ENCODE peak calls at places on chromosomes 2 and 18, in nine cellular contexts. B, S, H, Z, E, M, R, K and O are unnamed samples.

GRCh38 chr18:36176739-36177138 is 10.6 kb upstream of the MOCOS start:
- DNase-seq in K (no peak), S (no peak), M (no peak), R (no peak), Z (peak; percentile 95), E (no peak), H (no peak), B (no peak), O (no peak)

GRCh38 chr2:158713523-158714138 is 81.5 kb upstream of the DAPL1 start:
- DNase-seq in Z (peak; percentile 26), B (no peak), R (no peak), E (peak; percentile 23), K (no peak), M (no peak), H (no peak), S (no peak), O (no peak)

GRCh38 chr2:135914485-135914884 is 38.2 kb upstream of the MCM6 start:
- DNase-seq in H (no peak), E (peak; percentile 65), Z (no peak), B (no peak), S (no peak), R (no peak), K (no peak), M (no peak), O (no peak)

GRCh38 chr2:38648107-38648761 is 17.7 kb upstream of the GALM start:
- DNase-seq in Z (no peak), E (peak; percentile 7), H (no peak), M (no peak), B (peak; percentile 58), K (no peak), R (no peak), S (no peak), O (peak; percentile 27)

GRCh38 chr2:233387667-233388528 is 33.6 kb downstream of the DGKD start:
- DNase-seq in R (no peak), Z (peak; percentile 94), S (no peak), K (no peak), M (no peak), B (no peak), H (no peak), E (no peak), O (peak; percentile 94)

GRCh38 chr2:236169741-236170654 is 1.8 kb upstream of the GBX2 start:
- DNase-seq in B (no peak), R (no peak), S (peak; percentile 58), M (peak; percentile 76), E (no peak), K (peak; percentile 48), Z (no peak), H (no peak), O (peak; percentile 87)

GRCh38 chr2:128187032-128187654 is 96.1 kb downstream of the UGGT1 start:
- DNase-seq in R (no peak), E (peak; percentile 27), B (no peak), Z (peak; percentile 81), S (no peak), M (peak; percentile 7), K (no peak), H (no peak), O (peak; percentile 74)

GRCh38 chr2:237701033-237701858 is 73.9 kb downstream of the LRRFIP1 start:
- DNase-seq in R (no peak), E (no peak), S (peak; percentile 15), Z (no peak), B (no peak), H (no peak), K (no peak), M (no peak), O (no peak)

GRCh38 chr2:107582487-107582886 is 244.2 kb upstream of the RGPD4 start:
- DNase-seq in S (no peak), B (no peak), Z (no peak), M (no peak), R (no peak), H (no peak), E (peak; percentile 6), K (no peak), O (no peak)

DNA sequence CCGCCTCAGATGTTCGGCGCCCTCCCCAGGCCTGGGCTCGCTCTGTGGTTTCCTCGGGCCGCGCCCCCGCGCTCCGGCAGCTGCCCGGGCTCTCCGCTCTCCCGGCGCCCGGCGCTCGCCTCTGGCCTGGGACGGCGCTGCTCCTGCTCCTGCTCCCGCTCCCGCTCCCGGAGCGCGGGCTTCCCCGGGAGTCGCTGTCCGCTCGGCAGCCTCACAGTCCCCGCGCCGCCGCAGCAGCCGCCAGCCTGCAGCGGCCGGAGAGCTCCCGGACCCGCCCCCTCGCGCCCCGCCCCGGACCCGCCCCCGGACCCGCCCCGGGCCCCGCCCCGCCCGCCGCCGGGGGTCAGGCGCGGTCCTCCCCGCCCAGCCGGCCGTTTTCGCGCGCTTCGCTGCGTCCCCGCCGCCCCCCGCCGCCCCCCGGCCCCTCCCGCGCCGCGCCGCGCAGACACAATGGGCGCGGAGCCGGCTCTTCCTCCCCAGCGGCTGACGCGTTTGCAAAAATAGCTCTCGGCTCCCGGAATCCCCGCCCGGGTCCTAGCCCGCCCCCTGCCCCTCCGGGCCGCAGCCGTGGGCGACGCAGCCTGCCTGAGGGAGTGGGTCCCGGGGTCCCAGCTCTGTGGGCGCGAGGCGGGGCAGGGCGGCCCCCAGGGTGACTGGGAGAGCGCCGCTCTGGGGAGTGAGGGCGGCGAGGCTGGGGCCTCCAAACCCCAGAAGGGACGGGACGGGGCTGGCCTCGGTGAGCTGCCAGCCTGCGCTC is at the start of gene ARL4C:
- DNase-seq in K (peak; percentile 77), E (peak; percentile 57), Z (peak; percentile 73), B (peak; percentile 71), H (no peak), R (no peak), S (peak; percentile 78), M (peak; percentile 94), O (peak; percentile 99)
- H2AFZ ChIP-seq in K (peak within 1 kb of the TSS; percentile 86), E (peak within 1 kb of the TSS; percentile 70), Z (peak within 1 kb of the TSS; percentile 69), B (no peak within 1 kb of the TSS), H (no peak within 1 kb of the TSS), R (peak within 1 kb of the TSS; percentile 27), S (peak within 1 kb of the TSS; percentile 90), M (peak within 1 kb of the TSS; percentile 74), O (peak within 1 kb of the TSS; percentile 74)

GRCh38 chr18:70245941-70246537 is 40.6 kb upstream of the RTTN start:
- DNase-seq in M (no peak), Z (peak; percentile 11), R (no peak), H (no peak), K (no peak), E (no peak), S (no peak), B (no peak), O (no peak)
- H2AFZ ChIP-seq in M (peak overlapping the region; percentile 38), Z (peak overlapping the region; percentile 68), R (no peak overlapping the region), H (no peak overlapping the region), K (peak overlapping the region; percentile 81), E (no peak overlapping the region), S (no peak overlapping the region), B (no peak overlapping the region), O (peak overlapping the region; percentile 77)

DNA sequence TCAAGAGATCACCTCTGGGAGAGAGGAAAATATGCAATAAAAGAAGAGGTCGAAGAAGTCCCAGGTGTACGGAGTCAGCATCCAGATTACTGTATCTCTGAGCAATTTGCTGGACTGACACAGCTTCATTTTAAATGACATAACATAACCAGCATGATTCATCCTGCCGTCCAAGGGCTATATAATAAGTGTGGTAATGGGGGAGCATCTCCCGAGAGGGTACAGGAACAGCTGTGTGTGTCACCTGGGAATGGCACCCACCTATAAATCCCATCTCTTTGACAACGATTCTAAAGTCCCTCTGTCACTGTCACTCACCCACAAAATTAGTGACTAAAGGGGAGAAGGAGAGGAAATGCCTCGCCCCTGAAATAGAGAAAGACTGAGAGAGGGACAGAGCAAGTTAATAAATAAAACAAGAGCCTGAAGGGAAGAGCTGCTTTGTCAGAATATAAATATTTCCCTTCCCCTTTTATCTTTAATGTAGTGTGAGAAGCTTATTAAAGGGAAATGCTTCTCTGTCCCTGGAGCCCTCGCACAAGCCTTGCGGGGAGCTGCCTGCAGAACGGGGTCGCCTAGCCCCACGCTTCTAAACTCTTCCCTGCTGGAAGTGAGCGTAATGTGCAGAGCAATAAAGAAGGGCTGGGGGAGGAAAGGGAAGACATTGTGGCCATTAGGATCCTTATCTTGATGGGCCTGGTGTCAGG is 19.2 kb upstream of the FZD7 start:
- DNase-seq in K (no peak), Z (peak; percentile 31), M (no peak), R (no peak), H (no peak), S (no peak), B (no peak), E (peak; percentile 47), O (no peak)
- H2AFZ ChIP-seq in K (peak overlapping the region; percentile 54), Z (no peak overlapping the region), M (peak overlapping the region; percentile 20), R (no peak overlapping the region), H (no peak overlapping the region), S (peak overlapping the region; percentile 84), B (no peak overlapping the region), E (no peak overlapping the region), O (no peak overlapping the region)

DNA sequence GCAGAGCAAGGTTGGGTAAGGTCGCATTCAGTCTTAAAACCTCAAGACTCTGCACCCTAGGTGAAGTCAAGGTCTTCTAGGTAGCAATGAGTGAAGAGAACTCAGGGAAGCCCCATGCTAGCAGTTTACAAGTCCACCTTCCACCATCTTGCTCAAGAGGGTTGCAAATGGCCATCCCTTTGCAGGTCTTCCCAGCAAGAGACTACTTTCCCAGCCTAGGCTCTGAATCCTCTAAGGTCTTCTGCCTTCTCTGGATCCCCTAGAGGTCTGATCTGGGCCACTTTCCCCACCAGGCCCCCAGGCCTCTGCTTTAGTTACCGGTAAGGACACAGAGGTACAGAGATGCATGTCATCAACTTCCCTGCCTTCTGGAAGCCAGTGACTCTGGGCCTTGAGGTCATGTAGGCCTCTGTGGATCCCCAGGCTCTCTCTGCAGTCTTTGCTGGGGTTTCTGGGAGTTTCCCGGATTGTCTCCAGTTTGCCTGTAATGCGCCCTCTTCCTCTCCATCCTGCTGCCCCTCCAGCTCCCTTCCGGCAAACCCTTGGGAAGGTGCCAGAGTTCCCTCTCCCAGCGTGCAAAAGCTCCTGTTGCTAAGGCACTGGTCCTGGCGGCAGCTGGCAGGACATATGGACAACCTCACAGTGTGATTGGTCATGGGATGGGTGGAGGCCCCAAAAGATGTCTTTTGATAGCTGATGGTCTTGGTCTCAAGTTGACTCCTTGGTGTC is 320.4 kb downstream of the CYP26B1 start:
- DNase-seq in B (no peak), R (no peak), M (no peak), S (no peak), E (no peak), H (no peak), Z (no peak), K (no peak), O (no peak)
- H2AFZ ChIP-seq in B (no peak overlapping the region), R (no peak overlapping the region), M (no peak overlapping the region), S (no peak overlapping the region), E (no peak overlapping the region), H (no peak overlapping the region), Z (no peak overlapping the region), K (no peak overlapping the region), O (no peak overlapping the region)